ENCODE peak calls at places on chromosome 5, in ten cellular contexts. Y is lung microvascular endothelial cell; Q is ACHN; J is cardiac muscle cell; O is kidney tubule cell; L is HFFc6; B is ovary; R is bronchial epithelial cell; Z is activated naive CD4-positive, alpha-beta T cell treated with anti-CD3 and anti-CD28 coated beads, Interleukin-2, amount 10 ng/mL, durations not matched to agents 7 days and 5 days; D is hypothalamus. W is an unnamed sample.

GRCh38 chr5:116671211-116671736 is 96.7 kb upstream of the SEMA6A start:
- DNase-seq in Y (no peak), Q (no peak), J (no peak), O (no peak), L (no peak), B (no peak), R (no peak), Z (no peak), D (no peak), W (no peak)

GRCh38 chr5:31346896-31347557 is 153.5 kb downstream of the CDH6 start:
- DNase-seq in Y (no peak), Q (no peak), J (no peak), O (peak), L (peak), B (no peak), R (peak), Z (no peak), D (no peak), W (no peak)

GRCh38 chr5:171990713-171991015 is 15.8 kb downstream of the FBXW11 start:
- DNase-seq in Y (no peak), Q (no peak), J (no peak), O (no peak), L (no peak), B (no peak), R (no peak), Z (no peak), D (no peak), W (no peak)

GRCh38 chr5:78809444-78809843 is 160.9 kb upstream of the LHFPL2 start:
- DNase-seq in Y (no peak), Q (no peak), J (no peak), O (peak), L (no peak), B (peak), R (no peak), Z (no peak), D (no peak), W (no peak)

GRCh38 chr5:171379961-171380360 is 7.7 kb upstream of the NPM1 start:
- DNase-seq in Y (no peak), Q (no peak), J (no peak), O (no peak), L (no peak), B (no peak), R (no peak), Z (no peak), D (no peak), W (no peak)

GRCh38 chr5:150616024-150616470 is 24.4 kb upstream of the SYNPO start:
- DNase-seq in Y (peak), Q (no peak), J (peak), O (no peak), L (no peak), B (peak), R (no peak), Z (no peak), D (no peak), W (peak)

GRCh38 chr5:38871211-38871610 is 25.4 kb downstream of the OSMR start:
- DNase-seq in Y (no peak), Q (no peak), J (no peak), O (peak), L (no peak), B (no peak), R (peak), Z (no peak), D (no peak), W (no peak)

GRCh38 chr5:135174315-135175096 is 140.5 kb upstream of the PITX1 start:
- DNase-seq in Y (no peak), Q (no peak), J (no peak), O (no peak), L (no peak), B (no peak), R (no peak), Z (no peak), D (no peak), W (no peak)